ENCODE peak calls at places on chromosomes 11 and 22, in six cellular contexts. C, N, A, H, R and E are unnamed samples.

GRCh38 chr11:62505112-62505783 is 41.4 kb downstream of the AHNAK start:
- DNase-seq in C (no peak), R (no peak), N (no peak), A (peak; percentile 71), H (no peak), E (peak; percentile 14)

GRCh38 chr11:95149659-95150294 is 60.1 kb downstream of the ENDOD1 start:
- DNase-seq in R (no peak), C (no peak), N (peak; percentile 41), A (no peak), H (no peak), E (no peak)

GRCh38 chr22:48827228-48827810 is 1000.4 kb downstream of the BRD1 start:
- DNase-seq in A (no peak), R (no peak), C (no peak), H (no peak), N (no peak), E (no peak)

GRCh38 chr11:116421529-116422185 is 351.1 kb downstream of the BUD13 start:
- DNase-seq in N (no peak), C (no peak), R (no peak), A (no peak), H (no peak), E (peak; percentile 84)

GRCh38 chr11:68371176-68372041 is 59.0 kb downstream of the LRP5 start:
- DNase-seq in A (no peak), N (no peak), R (no peak), H (no peak), C (peak; percentile 79), E (no peak)

GRCh38 chr11:62851807-62852522 is 12.6 kb upstream of the WDR74 start:
- DNase-seq in H (no peak), N (no peak), A (no peak), R (no peak), C (no peak), E (no peak)

GRCh38 chr11:83070044-83070877 is 1.4 kb downstream of the RAB30 start:
- DNase-seq in H (no peak), R (no peak), A (no peak), C (peak; percentile 70), N (no peak), E (no peak)

GRCh38 chr22:29727248-29727551 is 7.4 kb downstream of the CABP7 start:
- DNase-seq in A (peak; percentile 73), R (peak; percentile 30), H (peak; percentile 73), N (peak; percentile 62), C (no peak), E (peak; percentile 88)

GRCh38 chr22:41048791-41049717 is 43.3 kb upstream of the EP300 start:
- DNase-seq in H (peak; percentile 65), R (no peak), C (peak; percentile 87), A (peak; percentile 72), N (peak; percentile 22), E (peak; percentile 95)

GRCh38 chr22:37273126-37273845 is 9.0 kb upstream of the CYTH4 start:
- DNase-seq in N (no peak), H (no peak), A (no peak), R (no peak), C (no peak), E (no peak)

GRCh38 chr11:279966-280761 is 2.0 kb downstream of the NLRP6 start:
- DNase-seq in N (peak; percentile 57), R (peak; percentile 56), A (no peak), H (no peak), C (no peak), E (peak; percentile 20)

GRCh38 chr11:120326845-120327281 is 1.8 kb downstream of the TLCD5 start:
- DNase-seq in A (no peak), H (no peak), N (no peak), R (no peak), C (no peak), E (no peak)